ENCODE peak calls at places on chromosomes 11 and 22, in eight cellular contexts. G is cardiac muscle cell, I is neural progenitor cell, A is bronchial epithelial cell, V is SJSA1, T is H54, K is kidney tubule cell, R is left lobe of liver. B is an unnamed sample.

GRCh38 chr11:9066432-9066925 is 24.9 kb downstream of the SCUBE2 start:
- DNase-seq in G (no peak), I (no peak), A (no peak), V (no peak), T (no peak), K (no peak), R (no peak), B (no peak)

GRCh38 chr11:97614571-97614970 is 1224.8 kb downstream of the JRKL start:
- DNase-seq in G (no peak), I (no peak), A (no peak), V (no peak), T (no peak), K (no peak), R (no peak), B (no peak)

GRCh38 chr11:1071571-1072115 is 3.0 kb upstream of the MUC2 start:
- DNase-seq in G (no peak), I (no peak), A (no peak), V (no peak), T (no peak), K (no peak), R (no peak), B (no peak)

GRCh38 chr11:78685156-78685555 is 110.5 kb upstream of the NARS2 start:
- DNase-seq in G (no peak), I (no peak), A (no peak), V (no peak), T (no peak), K (no peak), R (no peak), B (no peak)

GRCh38 chr11:68302256-68303054 is 9.9 kb upstream of the LRP5 start:
- DNase-seq in G (no peak), I (no peak), A (peak), V (no peak), T (peak), K (peak), R (no peak), B (no peak)

GRCh38 chr11:35242843-35243242 is 103.9 kb downstream of the CD44 start:
- DNase-seq in G (no peak), I (no peak), A (no peak), V (no peak), T (no peak), K (no peak), R (no peak), B (no peak)

GRCh38 chr22:39471421-39472141 is 14.8 kb downstream of the MGAT3 start:
- DNase-seq in G (peak), I (peak), A (peak), V (peak), T (no peak), K (peak), R (no peak), B (no peak)

GRCh38 chr11:18721576-18722292 is 4.3 kb downstream of the IGSF22 start:
- DNase-seq in G (peak), I (peak), A (peak), V (no peak), T (peak), K (peak), R (no peak), B (peak)

GRCh38 chr11:46278387-46279173 is 1.1 kb downstream of the CREB3L1 start:
- DNase-seq in G (peak), I (peak), A (no peak), V (peak), T (peak), K (no peak), R (no peak), B (no peak)

GRCh38 chr11:70842701-70843100 is 409.7 kb downstream of the SHANK2 start:
- DNase-seq in G (no peak), I (no peak), A (no peak), V (no peak), T (no peak), K (no peak), R (no peak), B (no peak)

GRCh38 chr11:70716986-70717775 is 318.9 kb downstream of the CTTN start:
- DNase-seq in G (no peak), I (no peak), A (no peak), V (no peak), T (no peak), K (no peak), R (no peak), B (no peak)

GRCh38 chr11:45810431-45811108 is 5.6 kb downstream of the SLC35C1 start:
- DNase-seq in G (no peak), I (no peak), A (no peak), V (no peak), T (no peak), K (no peak), R (no peak), B (no peak)

GRCh38 chr11:62124186-62125113 is 639 bp downstream of the INCENP start:
- DNase-seq in G (peak), I (peak), A (peak), V (peak), T (peak), K (peak), R (no peak), B (no peak)

GRCh38 chr11:57349491-57350274 is 11.5 kb downstream of the P2RX3 start:
- DNase-seq in G (peak), I (peak), A (no peak), V (peak), T (peak), K (peak), R (peak), B (peak)

GRCh38 chr11:46176421-46176820 is 55.2 kb upstream of the PHF21A start:
- DNase-seq in G (no peak), I (no peak), A (peak), V (no peak), T (no peak), K (no peak), R (no peak), B (no peak)

GRCh38 chr11:19931768-19932369 is 219.2 kb downstream of the NAV2 start:
- DNase-seq in G (no peak), I (no peak), A (no peak), V (no peak), T (no peak), K (no peak), R (no peak), B (no peak)

GRCh38 chr22:49244466-49245420 is 582.9 kb downstream of the BRD1 start:
- DNase-seq in G (no peak), I (no peak), A (no peak), V (peak), T (no peak), K (no peak), R (peak), B (no peak)

GRCh38 chr11:69437001-69437875 is 44.2 kb upstream of the LINC01488 start:
- DNase-seq in G (peak), I (peak), A (peak), V (peak), T (no peak), K (peak), R (peak), B (no peak)

GRCh38 chr22:47006433-47006832 is 244.0 kb downstream of the TBC1D22A start:
- DNase-seq in G (no peak), I (peak), A (no peak), V (peak), T (no peak), K (no peak), R (no peak), B (no peak)

GRCh38 chr11:86983071-86983488 is 27.9 kb upstream of the FZD4 start:
- DNase-seq in G (no peak), I (no peak), A (peak), V (no peak), T (no peak), K (no peak), R (peak), B (no peak)

GRCh38 chr22:20316844-20317401 is 2.9 kb downstream of the DGCR6L start:
- DNase-seq in G (no peak), I (peak), A (no peak), V (peak), T (no peak), K (no peak), R (peak), B (no peak)

GRCh38 chr11:35136311-35136710 is 2.7 kb upstream of the CD44 start:
- DNase-seq in G (no peak), I (no peak), A (no peak), V (no peak), T (no peak), K (peak), R (no peak), B (no peak)

GRCh38 chr11:47656284-47656915 is 14.0 kb upstream of the MTCH2 start:
- DNase-seq in G (no peak), I (no peak), A (no peak), V (no peak), T (no peak), K (no peak), R (no peak), B (no peak)

GRCh38 chr22:23225724-23226496 is 45.6 kb downstream of the BCR start:
- DNase-seq in G (no peak), I (no peak), A (peak), V (peak), T (peak), K (peak), R (no peak), B (peak)

GRCh38 chr22:19823191-19823590 is 31.5 kb downstream of the GNB1L start:
- DNase-seq in G (no peak), I (no peak), A (no peak), V (no peak), T (no peak), K (no peak), R (peak), B (no peak)

GRCh38 chr22:46074771-46075551 is 75.4 kb upstream of the PPARA start:
- DNase-seq in G (no peak), I (no peak), A (no peak), V (no peak), T (no peak), K (no peak), R (peak), B (no peak)

GRCh38 chr11:82229346-82229745 is 504.3 kb downstream of the FAM181B start:
- DNase-seq in G (peak), I (peak), A (peak), V (no peak), T (no peak), K (peak), R (no peak), B (peak)

GRCh38 chr11:12813371-12814225 is 139.4 kb downstream of the TEAD1 start:
- DNase-seq in G (no peak), I (no peak), A (peak), V (no peak), T (peak), K (peak), R (no peak), B (no peak)

GRCh38 chr11:76083563-76084451 is 122.5 kb downstream of the WNT11 start:
- DNase-seq in G (no peak), I (no peak), A (no peak), V (no peak), T (no peak), K (no peak), R (no peak), B (no peak)